ENCODE peak calls at places on chromosome 17, in nine cellular contexts. X, A, B, L, T, V, E, U and O are unnamed samples.

GRCh38 chr17:81646869-81647600 is 9.3 kb downstream of the PDE6G start:
- DNase-seq in X (no peak), A (no peak), B (no peak), L (peak), T (no peak), V (no peak), E (no peak), U (no peak), O (no peak)

GRCh38 chr17:72826602-72827001 is 265.9 kb downstream of the SLC39A11 start:
- DNase-seq in X (no peak), A (no peak), B (no peak), L (no peak), T (no peak), V (no peak), E (no peak), U (no peak), O (no peak)

GRCh38 chr17:55883112-55883511 is 132.3 kb downstream of the PCTP start:
- DNase-seq in X (no peak), A (peak), B (peak), L (no peak), T (no peak), V (no peak), E (no peak), U (no peak), O (no peak)

GRCh38 chr17:21058098-21058893 is 15.5 kb upstream of the USP22 start:
- DNase-seq in X (no peak), A (peak), B (no peak), L (no peak), T (no peak), V (peak), E (no peak), U (no peak), O (no peak)

GRCh38 chr17:73342549-73343167 is 30.9 kb upstream of the CDC42EP4 start:
- DNase-seq in X (no peak), A (no peak), B (peak), L (no peak), T (no peak), V (no peak), E (no peak), U (no peak), O (no peak)

GRCh38 chr17:18093616-18094408 is 6.1 kb downstream of the DRG2 start:
- DNase-seq in X (no peak), A (peak), B (peak), L (no peak), T (no peak), V (peak), E (no peak), U (no peak), O (no peak)

GRCh38 chr17:67481808-67482207 is 104.7 kb downstream of the PITPNC1 start:
- DNase-seq in X (no peak), A (no peak), B (no peak), L (no peak), T (no peak), V (no peak), E (no peak), U (no peak), O (no peak)

GRCh38 chr17:27601069-27601974 is 29.7 kb upstream of the LGALS9 start:
- DNase-seq in X (no peak), A (peak), B (peak), L (peak), T (peak), V (peak), E (peak), U (peak), O (no peak)

GRCh38 chr17:31453896-31454295 is 62.4 kb downstream of the RAB11FIP4 start:
- DNase-seq in X (no peak), A (no peak), B (no peak), L (no peak), T (no peak), V (no peak), E (no peak), U (no peak), O (no peak)

GRCh38 chr17:48024149-48025039 is 13.2 kb downstream of the COPZ2 start:
- DNase-seq in X (no peak), A (peak), B (peak), L (peak), T (no peak), V (no peak), E (peak), U (no peak), O (peak)

GRCh38 chr17:39937462-39937861 is 9.9 kb downstream of the LRRC3C start:
- DNase-seq in X (no peak), A (no peak), B (no peak), L (no peak), T (no peak), V (no peak), E (no peak), U (no peak), O (no peak)
- H3K27ac ChIP-seq in X (no peak), A (no peak), B (no peak), L (no peak), T (no peak), V (no peak), E (no peak), U (no peak), O (no peak)

DNA sequence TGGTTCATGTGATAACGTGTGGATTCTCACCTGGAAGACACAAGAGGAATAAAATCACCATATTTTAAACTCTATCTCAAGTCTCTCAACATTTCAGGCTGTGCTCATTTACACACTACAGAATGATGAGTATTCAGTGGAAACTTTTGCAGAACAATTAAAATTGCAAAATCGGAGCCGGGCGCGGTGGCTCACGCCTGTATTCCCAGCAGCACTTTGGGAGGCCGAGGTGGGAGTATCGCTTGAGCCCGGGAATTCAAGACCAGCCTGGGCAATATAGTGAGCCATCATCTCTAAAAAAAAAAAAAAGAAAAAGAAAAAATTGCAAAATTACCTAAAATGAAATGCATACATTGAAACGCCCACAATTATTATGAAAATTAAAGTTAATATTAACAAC is 825.9 kb downstream of the KCNJ18 start:
- DNase-seq in X (no peak), A (no peak), B (no peak), L (no peak), T (no peak), V (no peak), E (no peak), U (no peak), O (no peak)
- H3K4me3 ChIP-seq in X (no peak), A (no peak), B (no peak), L (no peak), T (no peak), V (no peak), E (no peak), U (no peak), O (no peak)

DNA sequence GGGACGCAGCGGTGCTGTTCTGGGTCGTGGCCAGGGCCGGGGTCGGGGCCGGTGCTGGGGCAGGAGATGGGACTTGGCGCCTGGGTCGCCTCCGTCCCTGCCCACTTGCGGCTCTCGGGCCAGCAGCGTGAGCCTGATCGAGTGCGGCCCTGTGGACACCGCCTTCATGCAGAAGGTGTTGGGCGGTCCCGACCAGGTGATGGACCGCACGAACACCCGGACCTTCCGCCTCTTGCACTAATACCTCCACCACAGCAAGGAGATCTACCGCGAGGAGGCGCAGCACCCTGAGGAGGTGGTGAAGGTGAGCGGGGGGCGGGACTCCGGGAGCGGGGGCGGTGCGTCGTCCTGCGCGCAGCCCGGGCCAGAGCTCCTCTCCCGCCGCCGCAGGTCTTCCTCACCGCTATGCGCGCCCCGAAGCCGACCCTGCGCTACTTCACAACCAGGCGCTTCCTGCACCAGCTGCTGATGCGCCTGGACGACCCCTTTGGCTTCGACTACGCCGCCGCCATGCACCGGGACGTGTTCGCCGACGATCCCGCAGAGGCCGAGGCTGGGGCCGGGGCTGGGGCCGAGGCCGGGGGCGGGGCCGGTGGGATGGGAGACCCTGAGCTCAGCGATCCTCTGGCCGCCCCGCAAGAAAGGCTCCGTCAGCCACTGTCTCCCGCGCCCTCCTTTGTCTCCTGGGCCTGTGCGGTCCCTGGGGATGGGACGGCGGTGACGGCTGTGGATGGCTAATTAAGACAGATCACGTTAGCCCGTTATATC is 4.5 kb upstream of the HSD17B1 start:
- DNase-seq in X (no peak), A (peak), B (peak), L (peak), T (no peak), V (peak), E (peak), U (no peak), O (peak)
- TF ChIP-seq CTCF in X (no peak), A (peak), B (peak), L (peak), T (no peak), V (peak), E (peak), U (peak), O (peak)

GRCh38 chr17:63826468-63827001 is 696 bp upstream of the PSMC5 start:
- DNase-seq in X (no peak), A (peak), B (peak), L (peak), T (no peak), V (peak), E (no peak), U (no peak), O (no peak)

GRCh38 chr17:63822537-63822936 is 4.7 kb upstream of the PSMC5 start:
- DNase-seq in X (no peak), A (no peak), B (no peak), L (no peak), T (no peak), V (no peak), E (no peak), U (no peak), O (no peak)

GRCh38 chr17:63823659-63824331 is 3.4 kb upstream of the PSMC5 start:
- DNase-seq in X (no peak), A (no peak), B (no peak), L (no peak), T (no peak), V (no peak), E (no peak), U (no peak), O (no peak)

GRCh38 chr17:63821809-63822208 is 5.4 kb upstream of the PSMC5 start:
- DNase-seq in X (no peak), A (no peak), B (no peak), L (no peak), T (no peak), V (no peak), E (no peak), U (no peak), O (no peak)

DNA sequence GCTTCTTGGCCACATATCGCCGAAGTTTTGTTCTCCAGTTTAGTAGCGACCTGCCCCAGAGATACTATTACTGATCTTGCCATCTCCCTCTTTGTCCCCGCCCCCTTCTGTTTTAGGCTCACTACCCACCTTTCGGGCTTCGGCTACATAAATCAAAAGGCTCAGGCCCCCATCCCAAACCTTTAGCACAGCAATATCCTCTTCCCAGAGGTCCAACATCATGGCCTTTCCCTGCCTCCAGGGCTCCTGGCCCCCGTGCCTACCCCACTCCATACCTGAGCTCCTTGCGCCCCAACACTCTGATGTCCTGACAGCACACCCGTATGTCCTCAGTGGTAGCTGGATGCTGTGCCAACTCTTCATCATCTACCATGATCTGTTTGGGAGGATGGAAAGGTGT is 2.9 kb upstream of the PSMC5 start:
- DNase-seq in X (no peak), A (no peak), B (no peak), L (peak), T (no peak), V (no peak), E (no peak), U (no peak), O (no peak)
- H3K27ac ChIP-seq in X (no peak), A (no peak), B (no peak), L (no peak), T (no peak), V (no peak), E (no peak), U (no peak), O (no peak)

DNA sequence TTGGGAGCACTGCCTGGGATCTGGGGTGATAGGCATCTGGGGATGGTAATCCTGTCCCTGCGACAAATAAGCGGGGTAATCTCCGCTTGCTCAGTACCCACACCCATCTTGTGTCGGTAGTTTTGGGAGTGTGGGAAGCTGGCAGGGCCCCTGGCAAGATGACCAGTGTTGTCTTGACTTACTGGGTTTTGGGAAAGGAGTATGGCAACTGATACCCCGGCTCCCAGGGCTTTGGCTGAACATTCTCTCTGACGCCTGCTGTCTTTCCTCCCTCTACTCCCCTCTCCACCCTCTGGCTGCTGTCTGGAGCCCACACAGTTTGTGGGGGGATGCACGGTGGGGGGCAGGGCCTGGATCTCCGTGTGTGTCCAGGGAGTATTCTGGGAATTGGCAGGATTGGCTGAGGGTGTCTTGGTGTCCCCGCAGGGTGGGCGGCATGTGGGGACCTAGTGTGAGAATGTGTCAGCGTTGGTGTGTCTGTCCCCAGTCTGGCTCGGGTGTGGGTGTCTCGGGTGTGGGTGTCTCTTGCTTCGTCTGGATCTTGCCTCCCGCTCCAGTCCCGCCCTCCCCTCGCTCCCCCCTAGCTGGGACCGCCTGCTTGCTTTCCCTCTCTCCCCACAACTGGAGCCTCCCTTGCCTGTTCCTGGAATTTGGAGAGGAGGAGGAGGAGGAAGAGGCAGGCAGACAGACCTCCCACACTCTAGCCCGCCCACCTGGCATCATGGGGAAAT is 12.0 kb downstream of the RARA start:
- DNase-seq in X (peak), A (peak), B (no peak), L (peak), T (no peak), V (no peak), E (no peak), U (no peak), O (no peak)
- H3K4me3 ChIP-seq in X (peak), A (no peak), B (no peak), L (no peak), T (peak), V (no peak), E (peak), U (peak), O (no peak)